ENCODE peak calls at places on chromosomes 3 and 15, in ten cellular contexts. One of them, this sample, is unnamed.
A peak's percentile ranks its signal among the peaks of the same experiment; 100 is the strongest.

GRCh38 chr3:189519458-189519857 is 111.7 kb upstream of the TP63 start:
- DNase-seq in astrocyte of the spinal cord: no peak
- DNase-seq in effector memory CD4-positive, alpha-beta T cell: no peak
- DNase-seq in NT2/D1: no peak
- DNase-seq in neuronal stem cell: no peak
- DNase-seq in neural progenitor cell: no peak
- DNase-seq in stomach: no peak
- DNase-seq in colonic mucosa: no peak
- DNase-seq in SJSA1: no peak
- DNase-seq in fibroblast of mammary gland: no peak
- DNase-seq in this sample: peak; percentile 13

GRCh38 chr15:69265347-69265955 is 33.3 kb upstream of the PAQR5 start:
- DNase-seq in astrocyte of the spinal cord: peak; percentile 36
- DNase-seq in effector memory CD4-positive, alpha-beta T cell: no peak
- DNase-seq in NT2/D1: peak; percentile 13
- DNase-seq in neuronal stem cell: no peak
- DNase-seq in neural progenitor cell: peak; percentile 55
- DNase-seq in stomach: no peak
- DNase-seq in colonic mucosa: no peak
- DNase-seq in SJSA1: peak; percentile 38
- DNase-seq in fibroblast of mammary gland: peak; percentile 48
- DNase-seq in this sample: no peak

GRCh38 chr3:152556731-152557254 is 278.1 kb upstream of the P2RY1 start:
- DNase-seq in astrocyte of the spinal cord: peak; percentile 56
- DNase-seq in effector memory CD4-positive, alpha-beta T cell: no peak
- DNase-seq in NT2/D1: no peak
- DNase-seq in neuronal stem cell: no peak
- DNase-seq in neural progenitor cell: no peak
- DNase-seq in stomach: no peak
- DNase-seq in colonic mucosa: no peak
- DNase-seq in SJSA1: no peak
- DNase-seq in fibroblast of mammary gland: peak; percentile 82
- DNase-seq in this sample: no peak

GRCh38 chr3:72938471-72939265 is 50.8 kb downstream of the GXYLT2 start:
- DNase-seq in astrocyte of the spinal cord: peak; percentile 90
- DNase-seq in effector memory CD4-positive, alpha-beta T cell: no peak
- DNase-seq in NT2/D1: no peak
- DNase-seq in neuronal stem cell: peak; percentile 11
- DNase-seq in neural progenitor cell: peak; percentile 19
- DNase-seq in stomach: peak; percentile 37
- DNase-seq in colonic mucosa: peak; percentile 44
- DNase-seq in SJSA1: peak; percentile 54
- DNase-seq in fibroblast of mammary gland: peak; percentile 94
- DNase-seq in this sample: no peak

GRCh38 chr15:56042982-56043980 is 49.9 kb upstream of the NEDD4 start:
- DNase-seq in astrocyte of the spinal cord: no peak
- DNase-seq in effector memory CD4-positive, alpha-beta T cell: peak; percentile 41
- DNase-seq in NT2/D1: no peak
- DNase-seq in neuronal stem cell: no peak
- DNase-seq in neural progenitor cell: no peak
- DNase-seq in stomach: no peak
- DNase-seq in colonic mucosa: no peak
- DNase-seq in SJSA1: no peak
- DNase-seq in fibroblast of mammary gland: peak; percentile 19
- DNase-seq in this sample: no peak

GRCh38 chr3:79517766-79518413 is 249.9 kb downstream of the ROBO1 start:
- DNase-seq in astrocyte of the spinal cord: peak; percentile 48
- DNase-seq in effector memory CD4-positive, alpha-beta T cell: no peak
- DNase-seq in NT2/D1: peak; percentile 30
- DNase-seq in neuronal stem cell: peak; percentile 47
- DNase-seq in neural progenitor cell: peak; percentile 60
- DNase-seq in stomach: no peak
- DNase-seq in colonic mucosa: no peak
- DNase-seq in SJSA1: no peak
- DNase-seq in fibroblast of mammary gland: peak; percentile 35
- DNase-seq in this sample: no peak

GRCh38 chr15:33029247-33029646 is 165.3 kb downstream of the FMN1 start:
- DNase-seq in astrocyte of the spinal cord: no peak
- DNase-seq in effector memory CD4-positive, alpha-beta T cell: no peak
- DNase-seq in NT2/D1: no peak
- DNase-seq in neuronal stem cell: no peak
- DNase-seq in neural progenitor cell: no peak
- DNase-seq in stomach: no peak
- DNase-seq in colonic mucosa: no peak
- DNase-seq in SJSA1: no peak
- DNase-seq in fibroblast of mammary gland: no peak
- DNase-seq in this sample: no peak

GRCh38 chr3:4895848-4896247 is 83.4 kb upstream of the BHLHE40 start:
- DNase-seq in astrocyte of the spinal cord: no peak
- DNase-seq in effector memory CD4-positive, alpha-beta T cell: no peak
- DNase-seq in NT2/D1: no peak
- DNase-seq in neuronal stem cell: no peak
- DNase-seq in neural progenitor cell: no peak
- DNase-seq in stomach: no peak
- DNase-seq in colonic mucosa: no peak
- DNase-seq in SJSA1: no peak
- DNase-seq in fibroblast of mammary gland: peak; percentile 73
- DNase-seq in this sample: no peak

DNA sequence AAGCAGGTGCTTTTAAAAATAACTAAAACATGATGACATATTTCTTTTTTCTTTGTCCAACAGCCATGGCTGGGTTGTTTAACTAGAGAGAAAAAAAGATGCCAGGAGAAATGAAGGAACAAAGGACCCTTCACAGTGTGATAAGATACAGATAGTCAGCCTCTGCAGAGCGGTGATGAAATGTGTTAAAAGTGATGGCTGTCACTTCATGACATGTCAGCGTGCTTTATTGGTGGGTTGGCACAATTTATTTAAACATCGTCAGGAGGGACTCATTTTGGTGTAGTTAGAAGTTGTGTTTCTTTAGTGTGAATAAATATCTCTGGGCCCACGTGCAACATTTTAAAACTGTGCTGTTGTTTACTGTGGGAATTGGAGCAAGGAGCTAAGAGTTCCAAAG is 887.4 kb upstream of the CFAP20DC start:
- DNase-seq in astrocyte of the spinal cord: no peak
- DNase-seq in effector memory CD4-positive, alpha-beta T cell: no peak
- DNase-seq in NT2/D1: no peak
- DNase-seq in neuronal stem cell: no peak
- DNase-seq in neural progenitor cell: no peak
- DNase-seq in stomach: no peak
- DNase-seq in colonic mucosa: no peak
- DNase-seq in SJSA1: no peak
- DNase-seq in fibroblast of mammary gland: no peak
- DNase-seq in this sample: no peak
- H3K4me3 ChIP-seq in astrocyte of the spinal cord: no peak overlapping the region
- H3K4me3 ChIP-seq in effector memory CD4-positive, alpha-beta T cell: no peak overlapping the region
- H3K4me3 ChIP-seq in NT2/D1: no peak overlapping the region
- H3K4me3 ChIP-seq in neuronal stem cell: no peak overlapping the region
- H3K4me3 ChIP-seq in neural progenitor cell: no peak overlapping the region
- H3K4me3 ChIP-seq in stomach: no peak overlapping the region
- H3K4me3 ChIP-seq in colonic mucosa: no peak overlapping the region
- H3K4me3 ChIP-seq in SJSA1: no peak overlapping the region
- H3K4me3 ChIP-seq in fibroblast of mammary gland: no peak overlapping the region
- H3K4me3 ChIP-seq in this sample: no peak overlapping the region

DNA sequence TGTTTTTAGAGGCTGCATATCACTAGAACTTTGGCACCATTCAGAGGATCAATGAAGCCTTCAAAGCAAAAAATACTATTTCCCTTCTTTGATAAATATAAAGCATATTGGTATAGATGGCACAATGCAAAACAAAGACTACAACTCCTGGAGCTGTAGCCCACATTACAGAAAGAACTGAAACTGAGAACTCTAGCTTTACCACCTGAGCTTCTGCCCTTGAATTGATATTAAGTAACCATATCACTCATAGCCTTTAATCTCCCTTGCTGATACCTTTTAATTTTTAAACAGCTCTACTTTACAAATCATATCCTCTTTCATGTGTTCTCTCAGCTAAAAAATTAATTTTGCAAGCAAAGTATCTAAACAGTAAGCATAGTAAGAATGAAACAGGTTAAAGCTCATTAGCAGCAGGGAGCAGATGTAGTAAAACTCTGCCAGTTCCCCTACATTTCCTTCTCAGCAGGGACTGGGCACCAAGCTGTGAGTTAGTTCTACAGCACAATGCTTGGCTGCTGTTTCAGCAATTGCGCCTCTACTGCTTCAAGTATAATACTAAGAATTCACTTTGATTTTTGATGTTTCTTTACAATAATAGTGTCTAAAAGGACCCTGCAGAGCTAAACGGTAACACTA is 97.9 kb upstream of the NANOGP8 start:
- DNase-seq in astrocyte of the spinal cord: peak; percentile 43
- DNase-seq in effector memory CD4-positive, alpha-beta T cell: no peak
- DNase-seq in NT2/D1: peak; percentile 25
- DNase-seq in neuronal stem cell: peak; percentile 42
- DNase-seq in neural progenitor cell: peak; percentile 82
- DNase-seq in stomach: no peak
- DNase-seq in colonic mucosa: no peak
- DNase-seq in SJSA1: no peak
- DNase-seq in fibroblast of mammary gland: no peak
- DNase-seq in this sample: no peak
- H3K4me3 ChIP-seq in astrocyte of the spinal cord: no peak overlapping the region
- H3K4me3 ChIP-seq in effector memory CD4-positive, alpha-beta T cell: no peak overlapping the region
- H3K4me3 ChIP-seq in NT2/D1: no peak overlapping the region
- H3K4me3 ChIP-seq in neuronal stem cell: no peak overlapping the region
- H3K4me3 ChIP-seq in neural progenitor cell: peak overlapping the region; percentile 8
- H3K4me3 ChIP-seq in stomach: no peak overlapping the region
- H3K4me3 ChIP-seq in colonic mucosa: no peak overlapping the region
- H3K4me3 ChIP-seq in SJSA1: no peak overlapping the region
- H3K4me3 ChIP-seq in fibroblast of mammary gland: no peak overlapping the region
- H3K4me3 ChIP-seq in this sample: no peak overlapping the region

DNA sequence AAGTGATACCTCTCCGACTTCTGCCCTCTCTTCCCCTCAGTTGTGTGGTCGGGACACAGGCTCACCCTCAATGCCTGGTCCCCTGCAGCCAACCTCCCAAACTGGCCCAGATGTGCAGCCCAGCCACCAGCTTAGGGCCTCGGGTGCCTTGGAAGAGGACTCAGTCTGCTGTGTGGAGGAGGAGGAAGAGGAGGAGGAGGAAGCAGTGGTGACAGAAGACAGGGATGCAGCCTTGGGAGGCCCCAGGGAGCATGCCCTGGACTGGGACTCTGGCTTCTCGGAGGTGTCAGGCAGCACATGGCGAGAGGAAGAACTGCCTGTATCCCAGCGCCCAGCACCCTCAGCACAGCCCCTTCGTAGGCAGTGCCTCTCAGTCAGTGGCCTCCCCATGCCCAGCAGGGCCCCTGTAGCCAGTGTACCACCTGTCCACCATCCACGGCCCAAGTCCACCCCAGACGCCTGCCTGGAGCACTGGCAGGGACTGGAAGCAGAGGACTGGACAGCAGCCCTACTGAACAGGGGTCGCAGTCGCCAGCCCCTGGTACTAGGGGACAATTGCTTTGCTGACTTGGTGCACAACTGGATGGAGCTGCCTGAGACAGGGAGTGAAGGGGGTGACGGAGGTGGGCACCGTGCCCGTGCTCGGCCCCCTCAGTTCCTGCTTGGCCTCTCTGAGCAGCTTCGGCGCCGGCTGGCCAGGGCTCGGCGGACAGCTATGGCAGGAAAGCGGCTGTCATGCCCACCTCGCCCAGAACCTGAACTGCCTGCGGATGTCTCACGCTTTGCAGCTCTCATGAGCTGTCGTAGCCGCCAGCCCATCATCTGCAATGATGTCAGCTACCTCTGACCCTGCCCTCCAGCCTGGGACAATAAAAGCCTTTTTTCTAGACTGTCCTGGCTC is 1.3 kb downstream of the INKA1 start:
- DNase-seq in astrocyte of the spinal cord: no peak
- DNase-seq in effector memory CD4-positive, alpha-beta T cell: no peak
- DNase-seq in NT2/D1: no peak
- DNase-seq in neuronal stem cell: no peak
- DNase-seq in neural progenitor cell: no peak
- DNase-seq in stomach: no peak
- DNase-seq in colonic mucosa: no peak
- DNase-seq in SJSA1: no peak
- DNase-seq in fibroblast of mammary gland: no peak
- DNase-seq in this sample: no peak
- H3K4me3 ChIP-seq in astrocyte of the spinal cord: no peak overlapping the region
- H3K4me3 ChIP-seq in effector memory CD4-positive, alpha-beta T cell: peak overlapping the region; percentile 71
- H3K4me3 ChIP-seq in NT2/D1: no peak overlapping the region
- H3K4me3 ChIP-seq in neuronal stem cell: peak overlapping the region; percentile 23
- H3K4me3 ChIP-seq in neural progenitor cell: no peak overlapping the region
- H3K4me3 ChIP-seq in stomach: peak overlapping the region; percentile 84
- H3K4me3 ChIP-seq in colonic mucosa: peak overlapping the region; percentile 62
- H3K4me3 ChIP-seq in SJSA1: peak overlapping the region; percentile 80
- H3K4me3 ChIP-seq in fibroblast of mammary gland: peak overlapping the region; percentile 83
- H3K4me3 ChIP-seq in this sample: peak overlapping the region; percentile 86

GRCh38 chr3:188292827-188293226 is 138.9 kb downstream of the LPP start:
- DNase-seq in astrocyte of the spinal cord: no peak
- DNase-seq in effector memory CD4-positive, alpha-beta T cell: no peak
- DNase-seq in NT2/D1: no peak
- DNase-seq in neuronal stem cell: no peak
- DNase-seq in neural progenitor cell: no peak
- DNase-seq in stomach: no peak
- DNase-seq in colonic mucosa: no peak
- DNase-seq in SJSA1: no peak
- DNase-seq in fibroblast of mammary gland: no peak
- DNase-seq in this sample: no peak

GRCh38 chr3:188294113-188294512 is 140.2 kb downstream of the LPP start:
- DNase-seq in astrocyte of the spinal cord: no peak
- DNase-seq in effector memory CD4-positive, alpha-beta T cell: no peak
- DNase-seq in NT2/D1: no peak
- DNase-seq in neuronal stem cell: no peak
- DNase-seq in neural progenitor cell: no peak
- DNase-seq in stomach: no peak
- DNase-seq in colonic mucosa: no peak
- DNase-seq in SJSA1: no peak
- DNase-seq in fibroblast of mammary gland: no peak
- DNase-seq in this sample: no peak

GRCh38 chr3:188295876-188296275 is 141.9 kb downstream of the LPP start:
- DNase-seq in astrocyte of the spinal cord: no peak
- DNase-seq in effector memory CD4-positive, alpha-beta T cell: no peak
- DNase-seq in NT2/D1: no peak
- DNase-seq in neuronal stem cell: no peak
- DNase-seq in neural progenitor cell: no peak
- DNase-seq in stomach: no peak
- DNase-seq in colonic mucosa: no peak
- DNase-seq in SJSA1: no peak
- DNase-seq in fibroblast of mammary gland: no peak
- DNase-seq in this sample: no peak

GRCh38 chr3:188296761-188297689 is 143.1 kb downstream of the LPP start:
- DNase-seq in astrocyte of the spinal cord: peak; percentile 66
- DNase-seq in effector memory CD4-positive, alpha-beta T cell: no peak
- DNase-seq in NT2/D1: no peak
- DNase-seq in neuronal stem cell: no peak
- DNase-seq in neural progenitor cell: no peak
- DNase-seq in stomach: no peak
- DNase-seq in colonic mucosa: peak; percentile 53
- DNase-seq in SJSA1: no peak
- DNase-seq in fibroblast of mammary gland: peak; percentile 92
- DNase-seq in this sample: no peak

DNA sequence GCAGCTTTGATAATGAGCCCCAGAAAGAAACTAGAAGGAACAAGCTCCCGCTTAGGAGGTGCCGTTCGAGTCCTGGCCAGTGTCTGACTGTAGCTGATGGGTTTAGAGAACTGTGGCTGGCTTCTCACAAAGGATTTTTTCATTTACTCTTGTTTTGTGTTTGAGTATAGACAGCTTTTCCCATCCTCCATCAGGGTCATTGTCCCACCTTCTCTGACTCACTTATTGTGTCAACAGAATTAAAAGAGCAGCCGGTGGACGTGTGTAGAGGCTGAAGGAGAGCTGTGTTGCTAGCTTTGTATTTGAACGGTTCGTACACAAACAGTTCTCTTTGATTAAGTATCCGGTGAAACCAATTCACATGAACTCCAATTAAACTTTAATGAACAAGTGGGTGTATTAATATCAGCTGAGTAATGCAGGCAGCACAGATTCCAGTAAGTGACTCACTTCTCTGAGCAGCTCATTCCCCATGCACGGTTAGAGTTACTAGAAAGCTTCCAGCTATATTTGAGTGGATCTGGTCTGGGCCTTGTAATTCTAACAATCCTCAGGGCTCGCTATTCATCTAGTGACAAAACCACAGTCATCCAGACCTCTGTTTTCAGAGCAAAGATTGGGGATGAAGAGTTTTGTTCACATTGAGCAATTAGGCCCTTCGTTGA is 141.0 kb downstream of the LPP start:
- DNase-seq in astrocyte of the spinal cord: peak; percentile 96
- DNase-seq in effector memory CD4-positive, alpha-beta T cell: no peak
- DNase-seq in NT2/D1: no peak
- DNase-seq in neuronal stem cell: no peak
- DNase-seq in neural progenitor cell: no peak
- DNase-seq in stomach: peak; percentile 34
- DNase-seq in colonic mucosa: peak; percentile 41
- DNase-seq in SJSA1: peak; percentile 89
- DNase-seq in fibroblast of mammary gland: peak; percentile 96
- DNase-seq in this sample: no peak
- H3K4me3 ChIP-seq in astrocyte of the spinal cord: no peak overlapping the region
- H3K4me3 ChIP-seq in effector memory CD4-positive, alpha-beta T cell: no peak overlapping the region
- H3K4me3 ChIP-seq in NT2/D1: no peak overlapping the region
- H3K4me3 ChIP-seq in neuronal stem cell: no peak overlapping the region
- H3K4me3 ChIP-seq in neural progenitor cell: no peak overlapping the region
- H3K4me3 ChIP-seq in stomach: no peak overlapping the region
- H3K4me3 ChIP-seq in colonic mucosa: no peak overlapping the region
- H3K4me3 ChIP-seq in SJSA1: no peak overlapping the region
- H3K4me3 ChIP-seq in fibroblast of mammary gland: no peak overlapping the region
- H3K4me3 ChIP-seq in this sample: no peak overlapping the region